ENCODE peak calls at places on chromosomes 12 and 14, in seven cellular contexts. K is breast epithelium; S is heart right ventricle; L is endothelial cell of umbilical vein; P is keratinocyte; W is naive thymus-derived CD4-positive, alpha-beta T cell; R is PC-3. X is an unnamed sample.

GRCh38 chr12:15323530-15323929 is 1.2 kb downstream of the PTPRO start:
- DNase-seq in S (no peak), R (no peak), K (no peak), L (no peak), W (no peak), P (no peak), X (no peak)

GRCh38 chr12:57118711-57119271 is 7.6 kb upstream of the STAT6 start:
- DNase-seq in S (no peak), K (no peak), W (no peak), L (no peak), R (peak; percentile 87), P (peak; percentile 66), X (no peak)

GRCh38 chr12:3354586-3354985 is 136.4 kb upstream of the PRMT8 start:
- DNase-seq in L (no peak), P (no peak), W (no peak), S (no peak), R (no peak), K (no peak), X (no peak)

GRCh38 chr12:4438834-4439596 is 6.6 kb downstream of the FGF6 start:
- DNase-seq in S (no peak), P (no peak), W (no peak), L (no peak), K (no peak), R (no peak), X (no peak)

GRCh38 chr14:88985654-88986053 is 161.2 kb downstream of the TTC8 start:
- DNase-seq in R (no peak), W (no peak), P (no peak), K (no peak), S (no peak), L (no peak), X (no peak)

GRCh38 chr12:67434653-67435375 is 165.7 kb downstream of the CAND1 start:
- DNase-seq in K (no peak), S (no peak), L (no peak), W (no peak), R (peak; percentile 92), P (no peak), X (no peak)

GRCh38 chr12:105457026-105457425 is 126.5 kb downstream of the C12orf75 start:
- DNase-seq in R (no peak), K (no peak), P (no peak), W (no peak), S (no peak), L (no peak), X (no peak)

GRCh38 chr12:12467222-12467621 is 95.4 kb downstream of the DUSP16 start:
- DNase-seq in W (no peak), P (no peak), S (no peak), L (no peak), K (no peak), R (no peak), X (peak; percentile 48)

GRCh38 chr12:52407918-52408317 is 1.8 kb upstream of the KRT82 start:
- DNase-seq in W (no peak), L (no peak), P (no peak), S (no peak), K (no peak), R (no peak), X (no peak)

GRCh38 chr14:59123975-59124374 is 64.5 kb upstream of the DAAM1 start:
- DNase-seq in R (peak; percentile 76), W (no peak), P (no peak), K (no peak), S (no peak), L (no peak), X (no peak)

GRCh38 chr12:43370299-43370698 is 181.7 kb downstream of the ADAMTS20 start:
- DNase-seq in R (peak; percentile 94), W (no peak), L (peak; percentile 3), S (no peak), P (peak; percentile 54), K (no peak), X (no peak)

GRCh38 chr12:112096667-112097066 is 11.9 kb downstream of the NAA25 start:
- DNase-seq in L (peak; percentile 57), W (no peak), S (no peak), K (no peak), P (peak; percentile 69), R (peak; percentile 100), X (no peak)

GRCh38 chr14:100434911-100435455 is 111.8 kb downstream of the SLC25A47 start:
- DNase-seq in W (no peak), P (no peak), S (no peak), K (no peak), R (no peak), L (no peak), X (no peak)

GRCh38 chr14:102140027-102140749 is 491 bp downstream of the WDR20 start:
- DNase-seq in L (peak; percentile 33), P (no peak), S (peak; percentile 23), R (no peak), K (no peak), W (peak; percentile 45), X (peak; percentile 17)

GRCh38 chr12:2902287-2902880 is 11.7 kb downstream of the TULP3 start:
- DNase-seq in K (no peak), W (no peak), L (peak; percentile 48), S (no peak), R (no peak), P (no peak), X (no peak)

GRCh38 chr14:77761205-77761931 is 412 bp upstream of the SNW1 start:
- DNase-seq in W (no peak), P (peak; percentile 45), R (peak; percentile 39), S (peak; percentile 15), L (no peak), K (no peak), X (no peak)

GRCh38 chr12:113955109-113955970 is 10.8 kb downstream of the RBM19 start:
- DNase-seq in K (no peak), R (peak; percentile 67), W (no peak), P (no peak), L (peak; percentile 20), S (no peak), X (no peak)

GRCh38 chr14:99633141-99633540 is 11.8 kb upstream of the HHIPL1 start:
- DNase-seq in K (no peak), W (no peak), S (no peak), L (no peak), P (no peak), R (no peak), X (no peak)

GRCh38 chr14:103889313-103890051 is 38.8 kb upstream of the TDRD9 start:
- DNase-seq in L (no peak), P (no peak), W (no peak), K (no peak), R (peak; percentile 7), S (peak; percentile 37), X (no peak)

GRCh38 chr12:117596968-117597367 is 235.5 kb upstream of the NOS1 start:
- DNase-seq in K (no peak), S (no peak), P (no peak), R (peak; percentile 91), L (no peak), W (no peak), X (no peak)

GRCh38 chr12:133180669-133181068 is 626 bp upstream of the ZNF268 start:
- DNase-seq in P (no peak), S (no peak), R (no peak), K (no peak), L (no peak), W (no peak), X (no peak)
- H3K9me3 ChIP-seq in P (peaks cover 8% of the 10 kb centered on the region), S (peaks cover 7% of the 10 kb centered on the region), R (no peaks in the 10 kb centered on the region), K (peaks cover 35% of the 10 kb centered on the region), L (no peaks in the 10 kb centered on the region), W (peaks cover 40% of the 10 kb centered on the region), X (peaks cover 6% of the 10 kb centered on the region)

GRCh38 chr12:132918680-132919079 is 31.3 kb upstream of the CHFR start:
- DNase-seq in K (no peak), S (no peak), L (no peak), W (no peak), R (no peak), P (no peak), X (no peak)

GRCh38 chr12:132922676-132923075 is 33.4 kb downstream of the ZNF605 start:
- DNase-seq in R (no peak), S (no peak), W (no peak), P (no peak), L (no peak), K (no peak), X (no peak)

GRCh38 chr12:132923356-132923909 is 32.7 kb downstream of the ZNF605 start:
- DNase-seq in W (no peak), R (no peak), S (no peak), L (no peak), P (no peak), K (no peak), X (no peak)

GRCh38 chr12:132924356-132924755 is 31.8 kb downstream of the ZNF605 start:
- DNase-seq in R (no peak), P (no peak), S (no peak), L (no peak), W (no peak), K (no peak), X (no peak)

DNA sequence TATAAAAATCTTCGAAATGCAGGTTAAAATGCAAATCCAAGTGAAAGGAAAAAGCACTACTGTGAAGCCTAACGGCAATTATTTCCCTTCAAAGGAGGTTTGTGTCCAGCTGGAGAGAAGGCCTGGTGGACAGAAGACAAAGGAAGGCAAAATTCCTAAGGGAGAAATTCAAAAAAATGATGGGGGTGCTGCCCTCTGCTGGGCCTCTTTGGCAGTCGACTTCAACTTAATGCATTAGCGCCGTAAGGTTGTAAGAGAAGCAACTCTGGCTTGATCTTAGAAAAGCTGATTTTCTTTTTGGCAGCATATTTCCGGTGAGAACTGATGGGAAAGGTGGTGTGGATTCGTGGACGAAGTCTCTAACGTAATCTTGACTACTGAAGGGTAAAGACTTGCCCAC is 34.3 kb upstream of the CHFR start:
- DNase-seq in W (no peak), S (no peak), L (no peak), P (no peak), K (no peak), R (no peak), X (no peak)
- H3K9me3 ChIP-seq in W (peaks cover 82% of the 10 kb centered on the region), S (peaks cover 98% of the 10 kb centered on the region), L (peaks cover 23% of the 10 kb centered on the region), P (peaks cover 55% of the 10 kb centered on the region), K (peaks cover 96% of the 10 kb centered on the region), R (peaks cover 68% of the 10 kb centered on the region), X (peaks cover 45% of the 10 kb centered on the region)

GRCh38 chr14:25350071-25350470 is 300.1 kb upstream of the STXBP6 start:
- DNase-seq in K (no peak), S (no peak), W (no peak), P (no peak), R (no peak), L (no peak), X (no peak)
- H3K9me3 ChIP-seq in K (no peaks in the 10 kb centered on the region), S (no peaks in the 10 kb centered on the region), W (no peaks in the 10 kb centered on the region), P (no peaks in the 10 kb centered on the region), R (peaks cover 26% of the 10 kb centered on the region), L (no peaks in the 10 kb centered on the region), X (no peaks in the 10 kb centered on the region)

DNA sequence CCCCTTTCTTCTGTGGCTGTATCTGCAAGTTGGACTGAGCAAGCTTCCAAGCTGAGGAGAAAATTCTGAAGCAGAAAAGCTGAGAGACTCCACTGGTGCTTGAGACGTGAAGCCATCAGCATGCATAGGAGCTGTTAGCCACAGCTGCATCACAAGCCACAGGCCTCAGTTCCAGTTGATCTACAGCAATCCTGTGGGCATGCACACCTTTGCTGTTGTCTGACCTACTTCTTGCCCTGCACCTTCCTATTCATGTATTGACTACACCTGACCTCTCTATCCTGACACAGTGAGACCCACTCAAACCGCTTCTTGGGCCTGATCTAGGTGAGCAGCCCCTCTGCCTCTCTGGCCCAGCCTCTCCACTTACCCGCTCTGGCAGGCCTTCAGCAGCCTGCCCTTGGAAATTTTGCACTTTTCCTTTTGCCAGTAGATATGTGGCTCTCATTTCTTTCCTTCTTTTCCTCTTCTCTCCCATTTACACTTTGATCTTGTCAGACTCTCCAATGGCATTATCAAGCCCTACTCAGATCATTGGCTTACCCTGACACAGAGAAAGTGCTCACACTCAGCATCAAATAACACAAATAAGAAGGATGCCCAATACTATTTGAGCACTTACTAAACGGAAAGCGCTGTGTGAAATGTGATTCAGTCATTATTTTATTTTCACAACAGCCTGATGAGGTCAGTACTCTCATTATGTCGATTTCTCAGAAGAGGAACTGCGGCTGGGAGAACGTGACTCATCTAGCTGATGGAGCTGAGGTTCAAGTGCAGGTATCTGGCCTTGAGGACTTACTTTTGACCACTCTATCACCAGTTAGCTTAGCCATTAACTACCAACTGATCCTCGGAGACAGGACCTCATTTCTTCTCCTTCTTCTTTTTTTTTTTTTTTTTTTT is 21.9 kb upstream of the PTGR2 start:
- DNase-seq in W (peak; percentile 34), P (no peak), K (no peak), S (no peak), R (peak; percentile 65), L (peak; percentile 40), X (no peak)
- H3K9me3 ChIP-seq in W (no peaks in the 10 kb centered on the region), P (no peaks in the 10 kb centered on the region), K (no peaks in the 10 kb centered on the region), S (no peaks in the 10 kb centered on the region), R (no peaks in the 10 kb centered on the region), L (no peaks in the 10 kb centered on the region), X (no peaks in the 10 kb centered on the region)

X was measured in T-helper 17 cell.